ENCODE peak calls at places on chromosomes 4 and X, in four cellular contexts. A, I, Z and U are unnamed samples. For H3K27me3 and H3K4me1, the result is how much of the 10 kb centered on the place peaks cover.

GRCh38 chr4:183333202-183333601 is 11.0 kb upstream of the CLDN24 start:
- DNase-seq in A (no peak), I (no peak), Z (no peak), U (no peak)

GRCh38 chr4:1416948-1417260 is 10.7 kb upstream of the NKX1-1 start:
- DNase-seq in A (no peak), I (no peak), Z (no peak), U (no peak)

GRCh38 chr4:111761531-111761930 is 383.7 kb upstream of the FAM241A start:
- DNase-seq in A (no peak), I (no peak), Z (no peak), U (no peak)

GRCh38 chr4:8402640-8403039 is 37.9 kb downstream of the ACOX3 start:
- DNase-seq in A (no peak), I (no peak), Z (no peak), U (no peak)

GRCh38 chr4:83036991-83037390 is 2.0 kb downstream of the COPS4 start:
- DNase-seq in A (no peak), I (no peak), Z (no peak), U (no peak)

GRCh38 chrX:68710870-68711576 is 63.6 kb downstream of the STARD8 start:
- DNase-seq in A (no peak), I (peak), Z (peak), U (no peak)

GRCh38 chr4:76224193-76224592 is 10.6 kb upstream of the SCARB2 start:
- DNase-seq in A (no peak), I (no peak), Z (no peak), U (no peak)

GRCh38 chr4:183443609-183444148 is 757 bp upstream of the CDKN2AIP start:
- DNase-seq in A (no peak), I (no peak), Z (peak), U (peak)

GRCh38 chrX:107355533-107355932 is 93.9 kb upstream of the FRMPD3 start:
- DNase-seq in A (no peak), I (no peak), Z (no peak), U (no peak)

GRCh38 chr4:173246719-173247118 is 78.1 kb downstream of the GALNT7 start:
- DNase-seq in A (no peak), I (no peak), Z (no peak), U (no peak)
- H3K27ac ChIP-seq in A (no peak), I (no peak), Z (no peak), U (no peak)

GRCh38 chrX:125004799-125005198 is 314.9 kb upstream of the TEX13C start:
- DNase-seq in A (no peak), I (no peak), Z (peak), U (no peak)
- H3K27me3 ChIP-seq in A (under half), I (under half), Z (under half), U (under half)

DNA sequence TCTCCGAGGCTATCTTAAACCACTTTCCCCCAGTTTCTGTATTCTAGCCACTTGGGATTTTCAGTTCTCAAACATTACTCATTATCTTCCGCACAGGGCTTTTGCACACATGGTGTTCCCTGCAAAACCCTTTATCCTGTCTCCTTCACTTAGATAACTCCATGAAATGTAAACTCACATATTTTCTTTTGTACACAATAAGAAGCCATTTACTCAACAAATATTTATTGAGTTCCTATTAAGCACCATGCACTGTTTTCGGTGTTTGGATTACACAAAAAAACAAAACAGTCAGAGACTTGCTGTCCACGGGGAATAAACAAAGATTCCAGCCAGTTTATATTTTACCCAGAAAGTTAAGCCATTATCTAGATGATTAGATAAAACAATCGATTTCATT is 42.5 kb upstream of the UNC5C start:
- DNase-seq in A (no peak), I (no peak), Z (no peak), U (no peak)
- H3K4me1 ChIP-seq in A (under half), I (under half), Z (under half), U (under half)

GRCh38 chrX:48908600-48908999 is 2.8 kb downstream of the SLC35A2 start:
- DNase-seq in A (no peak), I (no peak), Z (peak), U (no peak)

GRCh38 chrX:48910926-48911406 is 480 bp downstream of the SLC35A2 start:
- DNase-seq in A (no peak), I (no peak), Z (no peak), U (no peak)

GRCh38 chrX:48913605-48914366 is 2.3 kb upstream of the SLC35A2 start:
- DNase-seq in A (no peak), I (no peak), Z (no peak), U (no peak)

GRCh38 chrX:48909703-48910102 is 1.7 kb downstream of the SLC35A2 start:
- DNase-seq in A (no peak), I (no peak), Z (no peak), U (no peak)

GRCh38 chrX:48911407-48912182 is at the start of gene SLC35A2:
- DNase-seq in A (peak), I (peak), Z (peak), U (peak)
- H3K27ac ChIP-seq in A (peak), I (peak), Z (peak), U (peak)

GRCh38 chr4:4875611-4876010 is 16.1 kb downstream of the MSX1 start:
- DNase-seq in A (no peak), I (no peak), Z (no peak), U (no peak)
- H3K27me3 ChIP-seq in A (under half), I (under half), Z (under half), U (under half)